ENCODE peak calls at places on chromosome X, in four cellular contexts. D is effector memory CD4-positive, alpha-beta T cell; Y is fibroblast of the aortic adventitia; V is adrenal gland. Z is an unnamed sample.

GRCh38 chrX:105662248-105662647 is 160.1 kb upstream of the NRK start:
- DNase-seq in D (no peak), Y (no peak), V (no peak), Z (no peak)

GRCh38 chrX:48902776-48903175 is 5.0 kb downstream of the PQBP1 start:
- DNase-seq in D (no peak), Y (no peak), V (no peak), Z (no peak)

GRCh38 chrX:21991504-21991903 is 40.6 kb upstream of the PHEX start:
- DNase-seq in D (no peak), Y (no peak), V (no peak), Z (no peak)

GRCh38 chrX:3252744-3253143 is 93.7 kb downstream of the MXRA5 start:
- DNase-seq in D (no peak), Y (no peak), V (peak), Z (no peak)

GRCh38 chrX:276588-277171 is 4.5 kb upstream of the PLCXD1 start:
- DNase-seq in D (no peak), Y (peak), V (peak), Z (peak)

GRCh38 chrX:129777218-129777768 is 2.5 kb upstream of the SASH3 start:
- DNase-seq in D (peak), Y (no peak), V (peak), Z (peak)

GRCh38 chrX:21373637-21374162 is 518 bp upstream of the CNKSR2 start:
- DNase-seq in D (no peak), Y (no peak), V (peak), Z (no peak)

GRCh38 chrX:71253253-71254091 is 468 bp downstream of the ZMYM3 start:
- DNase-seq in D (peak), Y (peak), V (peak), Z (peak)

GRCh38 chrX:150841466-150842197 is 56.8 kb downstream of the CD99L2 start:
- DNase-seq in D (no peak), Y (peak), V (no peak), Z (no peak)

GRCh38 chrX:97159916-97160800 is 276.4 kb downstream of the RPA4 start:
- DNase-seq in D (no peak), Y (peak), V (no peak), Z (no peak)

GRCh38 chrX:11290673-11291072 is 2.5 kb upstream of the AMELX start:
- DNase-seq in D (no peak), Y (no peak), V (no peak), Z (no peak)

GRCh38 chrX:67545772-67546495 is 2.1 kb downstream of the AR start:
- DNase-seq in D (no peak), Y (peak), V (peak), Z (peak)

GRCh38 chrX:128020701-128021100 is 31.5 kb downstream of the ACTRT1 start:
- DNase-seq in D (no peak), Y (peak), V (no peak), Z (no peak)

GRCh38 chrX:109484886-109485285 is 3.0 kb upstream of the GUCY2F start:
- DNase-seq in D (no peak), Y (no peak), V (no peak), Z (no peak)

GRCh38 chrX:149630681-149631292 is 805 bp downstream of the TMEM185A start:
- DNase-seq in D (no peak), Y (peak), V (peak), Z (no peak)

GRCh38 chrX:43655961-43656494 is at the start of gene MAOA:
- DNase-seq in D (peak), Y (no peak), V (peak), Z (peak)

GRCh38 chrX:9447906-9448305 is 17.0 kb upstream of the TBL1X start:
- DNase-seq in D (no peak), Y (peak), V (no peak), Z (no peak)

GRCh38 chrX:43703211-43703791 is 47.2 kb downstream of the MAOA start:
- DNase-seq in D (no peak), Y (peak), V (peak), Z (no peak)

GRCh38 chrX:119685225-119686066 is 7.5 kb downstream of the SEPTIN6 start:
- DNase-seq in D (no peak), Y (no peak), V (peak), Z (peak)

GRCh38 chrX:54358424-54359211 is 772 bp upstream of the WNK3 start:
- DNase-seq in D (no peak), Y (peak), V (peak), Z (peak)

GRCh38 chrX:25442501-25442900 is 426.7 kb upstream of the ARX start:
- DNase-seq in D (no peak), Y (no peak), V (no peak), Z (no peak)

GRCh38 chrX:10519761-10520160 is 100.6 kb downstream of the MID1 start:
- DNase-seq in D (no peak), Y (peak), V (no peak), Z (no peak)

GRCh38 chrX:45351478-45351877 is 150.8 kb upstream of the DIPK2B start:
- DNase-seq in D (no peak), Y (peak), V (no peak), Z (no peak)

GRCh38 chrX:45668686-45669443 is 468.2 kb upstream of the DIPK2B start:
- DNase-seq in D (no peak), Y (peak), V (no peak), Z (no peak)

GRCh38 chrX:9847071-9847470 is 60.8 kb downstream of the SHROOM2 start:
- DNase-seq in D (no peak), Y (no peak), V (no peak), Z (no peak)

GRCh38 chrX:130543603-130544002 is 141.8 kb downstream of the RBMX2 start:
- DNase-seq in D (no peak), Y (no peak), V (no peak), Z (no peak)

GRCh38 chrX:11059923-11060322 is 51.2 kb upstream of the HCCS start:
- DNase-seq in D (no peak), Y (peak), V (no peak), Z (no peak)

GRCh38 chrX:133859860-133860259 is 125.5 kb downstream of the GPC3 start:
- DNase-seq in D (no peak), Y (peak), V (no peak), Z (no peak)

GRCh38 chrX:13473666-13474516 is 95.5 kb upstream of the EGFL6 start:
- DNase-seq in D (no peak), Y (peak), V (no peak), Z (no peak)

GRCh38 chrX:129585691-129586090 is 45.6 kb downstream of the OCRL start:
- DNase-seq in D (no peak), Y (no peak), V (no peak), Z (no peak)

GRCh38 chrX:41655631-41656030 is 33.1 kb upstream of the GPR34 start:
- DNase-seq in D (no peak), Y (no peak), V (no peak), Z (no peak)

GRCh38 chrX:54442790-54443189 is 2.6 kb downstream of the TSR2 start:
- DNase-seq in D (no peak), Y (no peak), V (no peak), Z (no peak)

GRCh38 chrX:136627381-136627780 is 20.6 kb upstream of the CD40LG start:
- DNase-seq in D (peak), Y (no peak), V (no peak), Z (no peak)

GRCh38 chrX:103556941-103557340 is 28.4 kb upstream of the TCEAL4 start:
- DNase-seq in D (no peak), Y (no peak), V (no peak), Z (no peak)

GRCh38 chrX:76555816-76556215 is 128.3 kb downstream of the MAGEE1 start:
- DNase-seq in D (no peak), Y (peak), V (no peak), Z (no peak)

GRCh38 chrX:318068-318738 is 393 bp downstream of the GTPBP6 start:
- DNase-seq in D (peak), Y (peak), V (peak), Z (peak)

GRCh38 chrX:12997898-12998687 is 23.2 kb downstream of the TMSB4X start:
- DNase-seq in D (no peak), Y (peak), V (no peak), Z (no peak)

GRCh38 chrX:68503830-68504229 is 5.0 kb downstream of the YIPF6 start:
- DNase-seq in D (no peak), Y (no peak), V (no peak), Z (no peak)

DNA sequence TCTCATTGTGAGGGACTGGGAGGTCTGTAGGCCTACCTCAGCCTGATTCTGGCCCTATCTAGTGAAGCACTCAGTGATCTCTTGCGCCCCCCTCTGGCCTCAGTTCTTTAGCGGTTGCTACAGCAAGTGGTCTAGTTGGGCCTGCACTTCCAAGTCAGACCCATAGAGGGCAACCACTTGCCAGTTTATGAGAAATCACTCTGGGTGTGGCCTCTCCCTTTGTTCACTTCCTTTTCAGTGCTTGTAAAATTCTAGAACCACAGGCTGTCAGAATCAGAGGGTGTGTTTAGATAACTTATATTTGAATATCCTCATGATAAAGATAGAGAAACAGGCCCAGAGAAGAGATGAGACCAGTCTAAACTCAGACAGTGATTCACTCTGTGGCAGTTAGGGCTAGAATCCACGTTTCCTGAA is 60.9 kb upstream of the LAS1L start:
- DNase-seq in D (peak), Y (peak), V (peak), Z (peak)
- H3K4me3 ChIP-seq in D (no peak), Y (no peak), V (no peak), Z (no peak)

GRCh38 chrX:33211356-33212254 is at the start of gene DMD:
- DNase-seq in D (no peak), Y (peak), V (peak), Z (peak)
- H3K4me3 ChIP-seq in D (no peak), Y (peak), V (no peak), Z (peak)

GRCh38 chrX:132208422-132208821 is 10.8 kb downstream of the RAP2C start:
- DNase-seq in D (no peak), Y (no peak), V (no peak), Z (no peak)
- H3K4me3 ChIP-seq in D (no peak), Y (no peak), V (no peak), Z (no peak)

DNA sequence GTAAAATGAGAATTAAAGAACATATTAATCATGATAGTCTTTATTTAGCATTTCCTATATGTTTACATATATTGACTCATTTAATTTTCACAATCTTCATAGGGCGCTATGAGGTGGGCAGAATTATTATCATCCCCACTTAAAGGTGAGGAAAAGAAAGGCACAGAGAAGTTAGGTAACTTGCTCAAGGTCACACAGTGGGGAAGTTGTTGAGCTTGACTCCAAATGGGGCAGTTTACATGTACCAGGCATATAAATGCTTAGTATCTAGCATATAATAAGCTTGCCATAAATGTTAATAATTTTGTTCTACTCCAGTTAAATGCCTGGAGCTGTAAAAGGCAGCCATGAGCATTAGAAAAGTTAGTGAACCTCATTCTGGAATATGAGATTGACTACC is 1.5 kb downstream of the CMC4 start:
- DNase-seq in D (no peak), Y (no peak), V (no peak), Z (no peak)
- H3K4me3 ChIP-seq in D (no peak), Y (peak), V (no peak), Z (peak)

GRCh38 chrX:88660836-88661235 is 86.2 kb upstream of the CPXCR1 start:
- DNase-seq in D (no peak), Y (no peak), V (no peak), Z (no peak)
- H3K4me3 ChIP-seq in D (no peak), Y (no peak), V (no peak), Z (no peak)

DNA sequence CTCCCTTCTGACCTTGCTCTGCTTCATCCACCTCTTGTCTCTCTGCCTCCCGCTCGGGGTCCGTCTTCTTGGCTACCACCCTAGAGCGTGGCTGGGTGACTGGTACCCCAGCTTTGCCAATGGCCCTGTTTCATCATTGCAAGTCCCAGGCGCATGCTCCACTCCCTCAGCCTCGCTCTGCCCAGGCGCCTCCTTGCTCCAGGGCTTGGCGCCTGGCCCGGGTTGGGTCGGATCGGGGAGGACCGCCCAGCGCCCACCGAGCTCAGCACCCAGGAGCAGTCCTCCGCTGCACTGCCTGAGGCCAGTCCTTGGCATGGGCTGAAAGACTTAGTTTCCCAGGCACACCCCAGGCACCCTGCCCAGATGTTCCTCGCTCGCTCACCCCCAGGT is 577 bp downstream of the BGN start:
- DNase-seq in D (no peak), Y (peak), V (no peak), Z (peak)
- H3K4me3 ChIP-seq in D (no peak), Y (peak), V (no peak), Z (peak)

GRCh38 chrX:40006025-40007017 is 91.4 kb downstream of the BCOR start:
- DNase-seq in D (no peak), Y (no peak), V (peak), Z (peak)

GRCh38 chrX:40007136-40007535 is 90.6 kb downstream of the BCOR start:
- DNase-seq in D (no peak), Y (no peak), V (no peak), Z (no peak)

GRCh38 chrX:40004916-40005289 is 92.9 kb downstream of the BCOR start:
- DNase-seq in D (no peak), Y (no peak), V (no peak), Z (no peak)

GRCh38 chrX:40003982-40004535 is 93.7 kb downstream of the BCOR start:
- DNase-seq in D (no peak), Y (no peak), V (no peak), Z (no peak)

GRCh38 chrX:40005290-40006011 is 92.3 kb downstream of the BCOR start:
- DNase-seq in D (no peak), Y (no peak), V (no peak), Z (peak)
- H3K4me3 ChIP-seq in D (peak), Y (no peak), V (no peak), Z (no peak)

GRCh38 chrX:78105944-78106650 is 2.0 kb downstream of the PGK1 start:
- DNase-seq in D (no peak), Y (no peak), V (no peak), Z (no peak)
- H3K4me3 ChIP-seq in D (peak), Y (peak), V (no peak), Z (peak)

GRCh38 chrX:18624599-18624998 is 47.3 kb downstream of the RS1 start:
- DNase-seq in D (no peak), Y (no peak), V (no peak), Z (no peak)
- H3K4me3 ChIP-seq in D (no peak), Y (no peak), V (no peak), Z (no peak)

DNA sequence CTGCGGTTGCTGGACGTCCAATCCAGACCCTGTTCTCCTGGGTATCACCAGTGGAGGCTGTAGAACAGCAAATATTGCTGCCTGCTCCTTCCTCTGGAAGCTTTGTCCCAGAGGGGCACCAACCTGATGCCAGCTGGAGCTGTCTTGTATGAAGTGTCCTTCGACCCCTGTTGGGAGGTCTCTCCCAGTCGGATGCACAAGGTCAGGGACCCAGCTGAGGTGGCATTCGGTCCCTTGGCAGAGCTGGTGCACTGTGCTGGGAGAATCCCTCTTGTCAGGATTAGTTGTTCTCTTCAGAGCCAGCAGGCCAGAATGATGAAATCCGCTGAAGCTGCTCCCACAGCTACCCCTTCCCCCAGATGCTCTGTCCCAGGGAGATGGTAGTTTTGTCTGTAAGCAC is 110.3 kb upstream of the ZXDB start:
- DNase-seq in D (no peak), Y (no peak), V (no peak), Z (no peak)
- H3K4me3 ChIP-seq in D (no peak), Y (no peak), V (no peak), Z (no peak)

Z was measured in heart right ventricle.